ENCODE peak calls at places on chromosomes 5 and 9, in six cellular contexts. T is mesenchymal stem cell, Z is fibroblast of pulmonary artery, I is fibroblast of mammary gland, F is HCT116, C is body of pancreas. H is an unnamed sample.

GRCh38 chr9:28735943-28736342 is 1162.7 kb upstream of the C9orf72 start:
- DNase-seq in T (no peak), Z (no peak), I (no peak), F (no peak), C (no peak), H (no peak)

GRCh38 chr9:127092041-127092608 is 30.3 kb downstream of the ANGPTL2 start:
- DNase-seq in T (no peak), Z (no peak), I (no peak), F (no peak), C (no peak), H (no peak)

GRCh38 chr9:113986931-113987330 is 91.2 kb downstream of the AMBP start:
- DNase-seq in T (no peak), Z (no peak), I (no peak), F (no peak), C (no peak), H (no peak)

GRCh38 chr9:103242025-103242424 is 246.9 kb downstream of the CYLC2 start:
- DNase-seq in T (no peak), Z (no peak), I (peak), F (no peak), C (no peak), H (no peak)

GRCh38 chr9:137387034-137387890 is 35.7 kb downstream of the EXD3 start:
- DNase-seq in T (no peak), Z (peak), I (no peak), F (no peak), C (no peak), H (no peak)

GRCh38 chr9:69579749-69580581 is 92.2 kb downstream of the APBA1 start:
- DNase-seq in T (no peak), Z (no peak), I (no peak), F (no peak), C (peak), H (no peak)

GRCh38 chr9:127384016-127384730 is 12.8 kb upstream of the SLC2A8 start:
- DNase-seq in T (no peak), Z (no peak), I (no peak), F (no peak), C (no peak), H (no peak)

GRCh38 chr9:130825809-130826208 is 9.2 kb upstream of the ABL1 start:
- DNase-seq in T (no peak), Z (no peak), I (no peak), F (no peak), C (no peak), H (no peak)

GRCh38 chr5:79225026-79225425 is 10.9 kb upstream of the JMY start:
- DNase-seq in T (no peak), Z (no peak), I (peak), F (no peak), C (no peak), H (no peak)

GRCh38 chr5:41196197-41196596 is 17.1 kb downstream of the C6 start:
- DNase-seq in T (no peak), Z (no peak), I (peak), F (no peak), C (no peak), H (no peak)

GRCh38 chr9:129176786-129177442 is 1.1 kb downstream of the IER5L start:
- DNase-seq in T (peak), Z (peak), I (peak), F (no peak), C (peak), H (peak)

GRCh38 chr5:143061161-143061945 is 291.2 kb downstream of the ARHGAP26 start:
- DNase-seq in T (peak), Z (peak), I (peak), F (no peak), C (no peak), H (no peak)

GRCh38 chr9:109742759-109743388 is 37.1 kb upstream of the PALM2AKAP2 start:
- DNase-seq in T (peak), Z (peak), I (peak), F (no peak), C (no peak), H (peak)

GRCh38 chr5:80156156-80156555 is 99.7 kb downstream of the SERINC5 start:
- DNase-seq in T (peak), Z (no peak), I (no peak), F (no peak), C (no peak), H (no peak)

GRCh38 chr9:79565245-79565644 is 6.5 kb upstream of the TLE4 start:
- DNase-seq in T (no peak), Z (no peak), I (no peak), F (no peak), C (no peak), H (no peak)

GRCh38 chr9:3936520-3937235 is 363.2 kb downstream of the GLIS3 start:
- DNase-seq in T (no peak), Z (peak), I (no peak), F (no peak), C (peak), H (peak)

GRCh38 chr9:113042884-113043657 is 13.5 kb downstream of the ZFP37 start:
- DNase-seq in T (peak), Z (peak), I (peak), F (no peak), C (no peak), H (no peak)

GRCh38 chr5:179908528-179908927 is 831 bp upstream of the TBC1D9B start:
- DNase-seq in T (peak), Z (no peak), I (no peak), F (no peak), C (no peak), H (no peak)

GRCh38 chr5:38666668-38667498 is 110.4 kb upstream of the LIFR start:
- DNase-seq in T (peak), Z (peak), I (peak), F (peak), C (peak), H (peak)

GRCh38 chr5:123450641-123451421 is 27.6 kb upstream of the CEP120 start:
- DNase-seq in T (peak), Z (peak), I (no peak), F (no peak), C (peak), H (no peak)

GRCh38 chr9:31601666-31602065 is 782.8 kb upstream of the ACO1 start:
- DNase-seq in T (no peak), Z (no peak), I (no peak), F (no peak), C (no peak), H (no peak)

GRCh38 chr9:75438716-75439115 is 350.4 kb downstream of the OSTF1 start:
- DNase-seq in T (no peak), Z (no peak), I (no peak), F (no peak), C (no peak), H (no peak)

GRCh38 chr5:107519900-107520354 is 150.8 kb downstream of the EFNA5 start:
- DNase-seq in T (peak), Z (peak), I (peak), F (no peak), C (no peak), H (no peak)

GRCh38 chr9:114088571-114089170 is 10.4 kb downstream of the KIF12 start:
- DNase-seq in T (no peak), Z (no peak), I (no peak), F (no peak), C (no peak), H (peak)

GRCh38 chr9:91071185-91071990 is 269.8 kb downstream of the SYK start:
- DNase-seq in T (peak), Z (peak), I (peak), F (no peak), C (no peak), H (no peak)

GRCh38 chr5:141753971-141754713 is 72.1 kb upstream of the ARAP3 start:
- DNase-seq in T (peak), Z (peak), I (peak), F (peak), C (peak), H (no peak)

GRCh38 chr5:181063514-181063913 is 23.4 kb downstream of the BTNL9 start:
- DNase-seq in T (no peak), Z (no peak), I (no peak), F (no peak), C (no peak), H (no peak)

GRCh38 chr9:13939129-13939528 is 374.8 kb downstream of the NFIB start:
- DNase-seq in T (peak), Z (peak), I (peak), F (no peak), C (no peak), H (no peak)

GRCh38 chr9:17063535-17064135 is 71.2 kb upstream of the CNTLN start:
- DNase-seq in T (peak), Z (peak), I (peak), F (peak), C (peak), H (no peak)

GRCh38 chr5:135041726-135042125 is 7.7 kb upstream of the PITX1 start:
- DNase-seq in T (no peak), Z (no peak), I (no peak), F (no peak), C (no peak), H (no peak)

GRCh38 chr5:135038829-135039525 is 4.9 kb upstream of the PITX1 start:
- DNase-seq in T (peak), Z (no peak), I (no peak), F (no peak), C (no peak), H (no peak)

GRCh38 chr5:135039526-135040296 is 5.7 kb upstream of the PITX1 start:
- DNase-seq in T (no peak), Z (no peak), I (no peak), F (no peak), C (no peak), H (no peak)

GRCh38 chr5:135041145-135041587 is 7.1 kb upstream of the PITX1 start:
- DNase-seq in T (no peak), Z (no peak), I (no peak), F (no peak), C (no peak), H (no peak)

DNA sequence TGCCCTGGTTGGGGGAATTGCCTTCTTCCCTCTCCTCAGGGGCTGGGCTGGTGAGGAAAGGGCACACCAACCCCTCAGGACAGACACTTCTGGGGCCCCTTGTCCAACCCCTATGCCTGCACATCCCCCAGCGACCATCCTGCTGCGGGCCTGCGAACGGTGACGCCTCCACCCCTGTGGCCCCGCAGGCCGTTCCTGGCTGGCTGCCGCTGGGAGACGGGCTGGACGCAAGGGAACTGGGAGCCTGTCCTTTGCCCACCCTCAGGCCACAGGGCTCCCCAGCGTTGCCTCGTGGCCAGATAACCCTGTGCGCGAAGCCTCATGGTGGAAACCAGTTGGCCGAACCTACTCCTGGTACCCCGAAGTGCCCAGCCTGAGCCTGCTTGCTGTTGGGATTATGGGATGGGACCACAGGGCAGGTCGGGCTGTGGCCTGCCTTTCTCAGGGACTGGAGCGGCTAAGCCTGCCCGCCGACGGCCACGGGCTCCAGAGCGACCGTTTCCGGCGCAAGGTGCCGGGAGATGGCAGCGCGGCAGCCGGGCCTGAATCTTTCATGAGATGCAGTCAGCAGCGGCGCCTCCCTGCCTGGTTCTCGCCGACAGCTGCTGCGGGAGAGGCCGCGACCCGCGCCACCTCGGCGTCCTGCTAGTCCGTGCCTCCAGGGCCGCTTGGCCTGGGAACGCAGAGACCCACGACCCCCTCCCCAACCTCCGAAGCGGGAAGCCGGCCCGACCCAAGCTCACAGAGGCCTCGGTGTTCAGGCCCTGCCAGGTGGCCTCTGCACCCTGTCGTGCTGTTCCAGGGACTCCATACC is 6.5 kb upstream of the PITX1 start:
- DNase-seq in T (no peak), Z (no peak), I (no peak), F (no peak), C (no peak), H (no peak)
- H3K4me3 ChIP-seq in T (no peak), Z (no peak), I (no peak), F (no peak), C (no peak), H (no peak)

DNA sequence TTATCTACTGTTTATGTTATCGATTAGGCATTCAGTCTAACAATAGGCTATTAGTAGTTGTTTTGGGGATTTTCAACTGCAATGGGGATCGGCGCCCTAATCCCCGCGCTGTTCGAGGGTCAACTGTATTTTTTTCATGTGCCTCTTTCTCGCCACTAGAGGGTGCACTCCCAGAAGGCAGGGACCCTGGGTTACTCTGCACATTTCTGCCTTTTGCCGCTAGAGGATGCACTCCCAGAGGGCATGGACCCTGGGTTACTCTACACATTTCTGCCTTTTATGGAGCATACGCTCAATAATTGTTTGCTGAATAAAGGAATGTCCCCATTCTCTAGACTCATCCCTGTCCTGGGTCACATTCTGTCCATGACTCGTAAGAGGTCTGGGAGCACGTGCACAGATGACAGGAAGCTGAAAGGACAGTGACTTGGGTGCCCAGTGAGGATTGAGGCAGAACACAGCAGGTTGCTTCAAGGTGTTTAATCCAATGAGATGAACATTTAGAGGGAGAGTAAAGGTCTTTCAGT is 27.9 kb upstream of the RECK start:
- DNase-seq in T (peak), Z (peak), I (peak), F (peak), C (peak), H (peak)
- H3K4me3 ChIP-seq in T (no peak), Z (no peak), I (no peak), F (no peak), C (no peak), H (no peak)

GRCh38 chr5:146208916-146209522 is 5.6 kb downstream of the RBM27 start:
- DNase-seq in T (no peak), Z (no peak), I (no peak), F (no peak), C (no peak), H (no peak)

GRCh38 chr5:146203872-146204192 is 427 bp downstream of the RBM27 start:
- DNase-seq in T (no peak), Z (no peak), I (no peak), F (no peak), C (no peak), H (no peak)

GRCh38 chr5:146203011-146203871 is at the start of gene RBM27:
- DNase-seq in T (peak), Z (peak), I (peak), F (peak), C (peak), H (peak)

GRCh38 chr5:146206257-146206656 is 2.9 kb downstream of the RBM27 start:
- DNase-seq in T (no peak), Z (no peak), I (no peak), F (no peak), C (no peak), H (no peak)

GRCh38 chr5:146205499-146206202 is 2.2 kb downstream of the RBM27 start:
- DNase-seq in T (no peak), Z (no peak), I (no peak), F (no peak), C (no peak), H (no peak)
- H3K4me3 ChIP-seq in T (no peak), Z (peak), I (no peak), F (no peak), C (no peak), H (no peak)

DNA sequence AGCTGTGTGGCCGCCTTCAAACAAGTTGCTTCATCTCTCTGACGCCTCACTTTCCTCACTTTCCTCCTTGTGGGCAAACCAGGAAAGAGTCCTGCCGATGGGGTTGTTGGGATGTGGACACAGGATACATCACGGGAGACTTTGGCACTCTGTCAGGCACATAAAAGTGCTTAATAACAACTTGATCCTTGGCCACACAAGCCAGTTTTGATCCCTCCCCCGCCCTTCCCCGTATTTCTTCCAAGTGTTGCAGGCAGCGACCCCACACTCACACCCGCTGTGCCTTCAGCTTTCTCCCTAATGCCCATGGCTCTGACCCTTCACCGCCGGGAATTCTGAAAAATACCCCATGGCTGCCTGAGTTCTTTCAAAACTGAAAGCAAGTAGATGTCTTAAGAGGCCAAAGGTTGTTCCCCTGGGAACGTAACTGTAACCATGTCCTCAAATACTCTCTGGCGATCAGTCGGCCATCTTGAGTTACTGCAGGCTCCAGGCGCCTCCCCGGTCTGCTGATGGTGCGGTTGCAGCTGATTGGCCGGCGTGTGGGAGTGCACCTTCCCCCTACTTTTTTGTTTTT is 59.8 kb downstream of the ARHGEF37 start:
- DNase-seq in T (peak), Z (peak), I (peak), F (no peak), C (peak), H (peak)
- H3K4me3 ChIP-seq in T (no peak), Z (no peak), I (peak), F (no peak), C (no peak), H (no peak)

GRCh38 chr5:74477761-74478160 is 162.8 kb downstream of the ENC1 start:
- DNase-seq in T (no peak), Z (no peak), I (no peak), F (no peak), C (no peak), H (no peak)
- H3K4me3 ChIP-seq in T (no peak), Z (no peak), I (no peak), F (no peak), C (no peak), H (no peak)

GRCh38 chr9:38422555-38423245 is 1.6 kb downstream of the IGFBPL1 start:
- DNase-seq in T (no peak), Z (no peak), I (no peak), F (no peak), C (no peak), H (no peak)
- H3K4me3 ChIP-seq in T (no peak), Z (no peak), I (no peak), F (no peak), C (no peak), H (peak)